ENCODE peak calls at places on chromosomes 11 and 22, in ten cellular contexts. Y is PC-9; Z is naive thymus-derived CD4-positive, alpha-beta T cell; S is kidney; H is mucosa of gallbladder; U is T-helper 2 cell treated with Interferon-gamma antibody and Interleukin-4, amounts not matched to agents 5 μg/mL and 100 μg/mL, for 36 hours; N is fibroblast of pulmonary artery; I is fibroblast of lung; D is stimulated activated CD8-positive, alpha-beta memory T cell treated with anti-CD3 and anti-CD28 coated beads, Interleukin-12 subunit alpha, Interleukin-12 subunit beta, amount 100 ng/mL, for 4 hours; P is C1 segment of cervical spinal cord. K is an unnamed sample.

GRCh38 chr22:38304526-38304925 is 12.7 kb downstream of the CSNK1E start:
- DNase-seq in Y (no peak), Z (no peak), S (no peak), H (no peak), U (no peak), N (no peak), I (no peak), D (no peak), P (no peak), K (no peak)

GRCh38 chr22:24681236-24681635 is 78.2 kb downstream of the GGT1 start:
- DNase-seq in Y (no peak), Z (no peak), S (no peak), H (no peak), U (no peak), N (peak; percentile 57), I (peak; percentile 88), D (no peak), P (no peak), K (no peak)

GRCh38 chr11:31150841-31151240 is 218.7 kb downstream of the DCDC1 start:
- DNase-seq in Y (no peak), Z (no peak), S (no peak), H (no peak), U (no peak), N (no peak), I (no peak), D (no peak), P (no peak), K (no peak)

GRCh38 chr22:43151251-43152000 is at the start of gene TSPO:
- DNase-seq in Y (peak; percentile 60), Z (peak; percentile 17), S (peak; percentile 95), H (peak; percentile 74), U (peak; percentile 53), N (peak; percentile 44), I (peak; percentile 37), D (peak; percentile 50), P (peak; percentile 87), K (peak; percentile 37)

GRCh38 chr11:27161071-27161470 is 120.5 kb downstream of the BBOX1 start:
- DNase-seq in Y (no peak), Z (no peak), S (no peak), H (no peak), U (no peak), N (peak; percentile 17), I (peak; percentile 11), D (no peak), P (no peak), K (no peak)

GRCh38 chr22:23179381-23180294 is 671 bp upstream of the BCR start:
- DNase-seq in Y (no peak), Z (no peak), S (peak; percentile 85), H (no peak), U (no peak), N (no peak), I (no peak), D (no peak), P (peak; percentile 34), K (no peak)

GRCh38 chr11:69050592-69051380 is 2.1 kb downstream of the TPCN2 start:
- DNase-seq in Y (no peak), Z (no peak), S (peak; percentile 68), H (no peak), U (no peak), N (no peak), I (no peak), D (no peak), P (peak; percentile 30), K (no peak)

GRCh38 chr11:118980191-118980881 is 8.8 kb downstream of the FOXR1 start:
- DNase-seq in Y (no peak), Z (no peak), S (peak; percentile 72), H (peak; percentile 24), U (no peak), N (peak; percentile 14), I (no peak), D (no peak), P (peak; percentile 25), K (peak; percentile 87)

GRCh38 chr11:69352181-69352580 is 58.2 kb downstream of the MYEOV start:
- DNase-seq in Y (no peak), Z (no peak), S (no peak), H (peak; percentile 2), U (no peak), N (no peak), I (no peak), D (no peak), P (no peak), K (no peak)

GRCh38 chr22:44804327-44804726 is 52.0 kb downstream of the ARHGAP8 start:
- DNase-seq in Y (no peak), Z (no peak), S (no peak), H (no peak), U (no peak), N (no peak), I (no peak), D (no peak), P (no peak), K (no peak)

GRCh38 chr22:31246687-31247086 is 34.6 kb downstream of the LIMK2 start:
- DNase-seq in Y (no peak), Z (no peak), S (no peak), H (no peak), U (no peak), N (no peak), I (no peak), D (no peak), P (no peak), K (no peak)

GRCh38 chr11:26283852-26284421 is 48.0 kb upstream of the ANO3 start:
- DNase-seq in Y (no peak), Z (no peak), S (no peak), H (no peak), U (no peak), N (no peak), I (no peak), D (no peak), P (no peak), K (no peak)

GRCh38 chr11:86537541-86538222 is 134.7 kb downstream of the ME3 start:
- DNase-seq in Y (no peak), Z (no peak), S (no peak), H (no peak), U (no peak), N (peak; percentile 52), I (peak; percentile 14), D (no peak), P (no peak), K (no peak)

GRCh38 chr11:445765-446588 is 4.1 kb upstream of the PTDSS2 start:
- DNase-seq in Y (no peak), Z (no peak), S (peak; percentile 77), H (no peak), U (no peak), N (no peak), I (no peak), D (no peak), P (no peak), K (no peak)

GRCh38 chr11:76214186-76214585 is 7.9 kb upstream of the WNT11 start:
- DNase-seq in Y (no peak), Z (no peak), S (peak; percentile 52), H (no peak), U (no peak), N (no peak), I (no peak), D (no peak), P (no peak), K (no peak)

GRCh38 chr11:75267171-75267970 is 26.8 kb downstream of the TPBGL start:
- DNase-seq in Y (no peak), Z (no peak), S (peak; percentile 65), H (no peak), U (no peak), N (no peak), I (no peak), D (no peak), P (no peak), K (no peak)

GRCh38 chr22:46107089-46107664 is 43.1 kb upstream of the PPARA start:
- DNase-seq in Y (no peak), Z (no peak), S (peak; percentile 95), H (no peak), U (no peak), N (no peak), I (no peak), D (no peak), P (peak; percentile 82), K (no peak)

GRCh38 chr11:116906479-116906878 is 69.1 kb upstream of the APOA1 start:
- DNase-seq in Y (no peak), Z (no peak), S (no peak), H (no peak), U (no peak), N (no peak), I (no peak), D (no peak), P (no peak), K (no peak)

GRCh38 chr11:27362032-27362431 is 983 bp downstream of the CCDC34 start:
- DNase-seq in Y (no peak), Z (no peak), S (no peak), H (no peak), U (no peak), N (no peak), I (no peak), D (no peak), P (no peak), K (no peak)

GRCh38 chr11:12139144-12139881 is 28.9 kb downstream of the MICAL2 start:
- DNase-seq in Y (no peak), Z (no peak), S (no peak), H (no peak), U (no peak), N (peak; percentile 92), I (peak; percentile 96), D (no peak), P (peak; percentile 37), K (no peak)

GRCh38 chr11:125250316-125250870 is 85.8 kb downstream of the PKNOX2 start:
- DNase-seq in Y (no peak), Z (no peak), S (no peak), H (no peak), U (no peak), N (no peak), I (peak; percentile 8), D (no peak), P (no peak), K (no peak)

GRCh38 chr11:2778630-2779498 is 79.1 kb upstream of the KCNQ1OT1 start:
- DNase-seq in Y (peak; percentile 84), Z (no peak), S (peak; percentile 93), H (peak; percentile 90), U (no peak), N (peak; percentile 68), I (peak; percentile 81), D (no peak), P (peak; percentile 81), K (peak; percentile 93)

GRCh38 chr11:130840683-130841082 is 75.6 kb downstream of the SNX19 start:
- DNase-seq in Y (no peak), Z (no peak), S (no peak), H (no peak), U (no peak), N (no peak), I (peak; percentile 20), D (no peak), P (no peak), K (no peak)

GRCh38 chr11:17978553-17979287 is 34.1 kb downstream of the SERGEF start:
- DNase-seq in Y (peak; percentile 58), Z (no peak), S (no peak), H (peak; percentile 19), U (peak; percentile 5), N (peak; percentile 54), I (peak; percentile 56), D (no peak), P (peak; percentile 22), K (peak; percentile 37)

GRCh38 chr11:68040121-68040956 is 1.5 kb downstream of the TCIRG1 start:
- DNase-seq in Y (peak; percentile 70), Z (peak; percentile 51), S (peak; percentile 89), H (no peak), U (peak; percentile 43), N (peak; percentile 79), I (peak; percentile 69), D (no peak), P (peak; percentile 12), K (peak; percentile 85)

GRCh38 chr22:30667486-30668305 is at the start of gene DUSP18:
- DNase-seq in Y (peak; percentile 97), Z (peak; percentile 88), S (peak; percentile 97), H (peak; percentile 95), U (peak; percentile 91), N (peak; percentile 89), I (peak; percentile 88), D (peak; percentile 92), P (peak; percentile 94), K (peak; percentile 94)

GRCh38 chr11:127042445-127042844 is 41.9 kb upstream of the KIRREL3 start:
- DNase-seq in Y (no peak), Z (no peak), S (no peak), H (no peak), U (no peak), N (no peak), I (no peak), D (no peak), P (no peak), K (no peak)

GRCh38 chr22:28297504-28297903 is 378.4 kb upstream of the PITPNB start:
- DNase-seq in Y (no peak), Z (no peak), S (no peak), H (no peak), U (no peak), N (no peak), I (peak; percentile 2), D (no peak), P (peak; percentile 19), K (peak; percentile 18)

K was measured in KBM-7.